ENCODE peak calls at places on chromosome 19, in nine cellular contexts. Q is psoas muscle, G is breast epithelium, P is right cardiac atrium, I is T follicular helper cell, E is SJCRH30, U is left lung, W is HuH-7.5, K is COR-L47. C is an unnamed sample.
A peak's percentile ranks its signal among the peaks of the same experiment; 100 is the strongest.

GRCh38 chr19:10852098-10852800 is 4.0 kb downstream of the C19orf38 start:
- DNase-seq in Q (no peak), G (no peak), P (no peak), I (no peak), E (no peak), U (no peak), W (no peak), K (no peak), C (no peak)

GRCh38 chr19:35178701-35179100 is 24.2 kb downstream of the FXYD5 start:
- DNase-seq in Q (no peak), G (no peak), P (no peak), I (no peak), E (no peak), U (no peak), W (no peak), K (no peak), C (no peak)

GRCh38 chr19:48815870-48816501 is 5.2 kb upstream of the BCAT2 start:
- DNase-seq in Q (no peak), G (no peak), P (no peak), I (no peak), E (peak; percentile 65), U (no peak), W (peak; percentile 67), K (peak; percentile 32), C (no peak)

GRCh38 chr19:1671716-1672037 is 19.3 kb upstream of the TCF3 start:
- DNase-seq in Q (no peak), G (no peak), P (no peak), I (no peak), E (no peak), U (no peak), W (peak; percentile 64), K (no peak), C (no peak)

GRCh38 chr19:749811-750210 is 1.1 kb upstream of the MISP start:
- DNase-seq in Q (no peak), G (no peak), P (no peak), I (no peak), E (no peak), U (no peak), W (no peak), K (no peak), C (no peak)

GRCh38 chr19:3117746-3118145 is 18.1 kb upstream of the GNA15 start:
- DNase-seq in Q (peak; percentile 12), G (no peak), P (peak; percentile 49), I (no peak), E (no peak), U (peak; percentile 54), W (no peak), K (no peak), C (no peak)

GRCh38 chr19:13366529-13367143 is 139.6 kb downstream of the CACNA1A start:
- DNase-seq in Q (no peak), G (no peak), P (no peak), I (no peak), E (peak; percentile 39), U (no peak), W (no peak), K (no peak), C (no peak)

GRCh38 chr19:35313614-35314013 is 15.4 kb upstream of the CD22 start:
- DNase-seq in Q (peak; percentile 39), G (no peak), P (peak; percentile 16), I (no peak), E (no peak), U (peak; percentile 28), W (no peak), K (no peak), C (no peak)

GRCh38 chr19:17797397-17798201 is 2.7 kb downstream of the B3GNT3 start:
- DNase-seq in Q (no peak), G (no peak), P (no peak), I (no peak), E (no peak), U (no peak), W (no peak), K (no peak), C (no peak)

GRCh38 chr19:21321996-21322395 is 7.2 kb downstream of the ZNF708 start:
- DNase-seq in Q (no peak), G (no peak), P (no peak), I (no peak), E (no peak), U (no peak), W (no peak), K (no peak), C (no peak)

GRCh38 chr19:54364775-54365257 is at the start of gene LAIR1:
- DNase-seq in Q (peak; percentile 35), G (no peak), P (peak; percentile 69), I (peak; percentile 16), E (no peak), U (peak; percentile 86), W (no peak), K (no peak), C (no peak)

GRCh38 chr19:30670562-30671513 is 298.7 kb downstream of the ZNF536 start:
- DNase-seq in Q (no peak), G (no peak), P (no peak), I (no peak), E (no peak), U (no peak), W (no peak), K (no peak), C (no peak)

GRCh38 chr19:54653181-54653809 is 9.5 kb upstream of the LILRB4 start:
- DNase-seq in Q (no peak), G (no peak), P (no peak), I (no peak), E (peak; percentile 50), U (no peak), W (peak; percentile 36), K (no peak), C (no peak)

GRCh38 chr19:1526066-1526778 is 2.3 kb downstream of the PLK5 start:
- DNase-seq in Q (no peak), G (no peak), P (no peak), I (no peak), E (no peak), U (peak; percentile 72), W (no peak), K (no peak), C (no peak)

GRCh38 chr19:44544031-44544430 is 14.6 kb upstream of the CEACAM20 start:
- DNase-seq in Q (no peak), G (no peak), P (no peak), I (no peak), E (no peak), U (no peak), W (no peak), K (no peak), C (no peak)

GRCh38 chr19:49338023-49338677 is 2.9 kb downstream of the CD37 start:
- DNase-seq in Q (no peak), G (peak; percentile 51), P (no peak), I (no peak), E (no peak), U (no peak), W (no peak), K (no peak), C (no peak)

GRCh38 chr19:3450796-3451411 is 29.4 kb downstream of the SMIM24 start:
- DNase-seq in Q (peak; percentile 85), G (no peak), P (peak; percentile 77), I (no peak), E (peak; percentile 53), U (no peak), W (no peak), K (no peak), C (peak; percentile 65)

GRCh38 chr19:49613374-49613773 is 22.4 kb downstream of the PRR12 start:
- DNase-seq in Q (no peak), G (no peak), P (no peak), I (no peak), E (no peak), U (no peak), W (no peak), K (peak; percentile 24), C (no peak)

GRCh38 chr19:38664503-38665211 is 17.2 kb downstream of the ACTN4 start:
- DNase-seq in Q (no peak), G (no peak), P (no peak), I (no peak), E (peak; percentile 61), U (no peak), W (no peak), K (no peak), C (no peak)

GRCh38 chr19:6402834-6403608 is 10.1 kb upstream of the GTF2F1 start:
- DNase-seq in Q (no peak), G (no peak), P (peak; percentile 76), I (no peak), E (peak; percentile 26), U (no peak), W (no peak), K (peak; percentile 21), C (no peak)

GRCh38 chr19:47704024-47704423 is 9.2 kb upstream of the EHD2 start:
- DNase-seq in Q (no peak), G (no peak), P (no peak), I (no peak), E (no peak), U (no peak), W (no peak), K (no peak), C (no peak)

GRCh38 chr19:45051929-45052579 is 13.2 kb downstream of the CLASRP start:
- DNase-seq in Q (no peak), G (no peak), P (no peak), I (no peak), E (no peak), U (no peak), W (no peak), K (no peak), C (no peak)

GRCh38 chr19:535017-535835 is 3.7 kb downstream of the CDC34 start:
- DNase-seq in Q (no peak), G (no peak), P (peak; percentile 72), I (no peak), E (no peak), U (no peak), W (peak; percentile 62), K (no peak), C (no peak)

GRCh38 chr19:16343156-16343555 is 18.5 kb downstream of the KLF2 start:
- DNase-seq in Q (no peak), G (no peak), P (peak; percentile 23), I (no peak), E (no peak), U (no peak), W (no peak), K (no peak), C (no peak)

GRCh38 chr19:28963481-28964245 is 249.3 kb downstream of the UQCRFS1 start:
- DNase-seq in Q (no peak), G (no peak), P (no peak), I (no peak), E (no peak), U (no peak), W (no peak), K (no peak), C (no peak)

GRCh38 chr19:47268028-47268427 is 6.7 kb upstream of the INAFM1 start:
- DNase-seq in Q (no peak), G (no peak), P (no peak), I (no peak), E (no peak), U (no peak), W (no peak), K (no peak), C (no peak)

GRCh38 chr19:34881982-34882381 is 44.7 kb upstream of the ZNF30 start:
- DNase-seq in Q (no peak), G (no peak), P (no peak), I (no peak), E (no peak), U (no peak), W (no peak), K (no peak), C (no peak)

GRCh38 chr19:52665529-52665928 is 27.4 kb upstream of the ZNF83 start:
- DNase-seq in Q (no peak), G (no peak), P (no peak), I (no peak), E (no peak), U (no peak), W (no peak), K (no peak), C (no peak)

GRCh38 chr19:8307400-8307964 is 676 bp downstream of the CD320 start:
- DNase-seq in Q (peak; percentile 26), G (no peak), P (peak; percentile 49), I (no peak), E (peak; percentile 40), U (peak; percentile 60), W (peak; percentile 74), K (no peak), C (no peak)

GRCh38 chr19:52896431-52897148 is 845 bp downstream of the ZNF320 start:
- DNase-seq in Q (peak; percentile 22), G (no peak), P (peak; percentile 57), I (no peak), E (peak; percentile 51), U (no peak), W (peak; percentile 19), K (peak; percentile 17), C (no peak)

GRCh38 chr19:29606420-29606747 is 301 bp downstream of the POP4 start:
- DNase-seq in Q (no peak), G (no peak), P (no peak), I (no peak), E (no peak), U (no peak), W (peak; percentile 40), K (no peak), C (no peak)